ENCODE peak calls at places on chromosomes 3 and 15, in four cellular contexts. D is AG04450, G is neural progenitor cell, V is heart right ventricle. A is an unnamed sample.

GRCh38 chr15:84982301-84982920 is 755 bp downstream of the PDE8A start:
- DNase-seq in G (peak), D (no peak), V (peak), A (peak)

GRCh38 chr15:40762919-40763800 is 708 bp upstream of the GCHFR start:
- DNase-seq in G (peak), D (no peak), V (peak), A (peak)

GRCh38 chr3:105676621-105677300 is 192.1 kb downstream of the CBLB start:
- DNase-seq in V (no peak), G (no peak), D (no peak), A (no peak)

GRCh38 chr3:114525278-114525677 is 231.4 kb downstream of the TIGIT start:
- DNase-seq in D (no peak), G (no peak), V (no peak), A (no peak)

GRCh38 chr3:136659253-136659652 is 92.9 kb downstream of the STAG1 start:
- DNase-seq in V (no peak), G (peak), D (peak), A (no peak)

GRCh38 chr15:95875141-95875643 is 455.3 kb upstream of the NR2F2 start:
- DNase-seq in D (no peak), G (no peak), V (no peak), A (no peak)

GRCh38 chr3:172627057-172627809 is 83.6 kb downstream of the NCEH1 start:
- DNase-seq in D (no peak), G (no peak), V (no peak), A (no peak)

GRCh38 chr3:98980915-98981596 is 79.6 kb upstream of the DCBLD2 start:
- DNase-seq in V (no peak), G (no peak), D (no peak), A (no peak)

GRCh38 chr3:105022813-105023212 is 343.9 kb upstream of the ALCAM start:
- DNase-seq in D (no peak), G (peak), V (no peak), A (no peak)

GRCh38 chr15:49045691-49046112 is 544 bp downstream of the SECISBP2L start:
- DNase-seq in G (peak), D (no peak), V (no peak), A (no peak)

GRCh38 chr15:76153241-76154197 is 93.7 kb downstream of the TMEM266 start:
- DNase-seq in G (no peak), V (no peak), D (no peak), A (no peak)

GRCh38 chr3:32958509-32958908 is 7.1 kb downstream of the CCR4 start:
- DNase-seq in G (no peak), V (no peak), D (no peak), A (no peak)

GRCh38 chr3:37811625-37812356 is 49.9 kb upstream of the CTDSPL start:
- DNase-seq in V (no peak), G (no peak), D (peak), A (no peak)

GRCh38 chr15:96333194-96334016 is 2.9 kb downstream of the NR2F2 start:
- DNase-seq in D (no peak), V (no peak), G (peak), A (peak)

GRCh38 chr3:114709102-114709501 is 415.3 kb downstream of the TIGIT start:
- DNase-seq in V (no peak), D (peak), G (no peak), A (no peak)

DNA sequence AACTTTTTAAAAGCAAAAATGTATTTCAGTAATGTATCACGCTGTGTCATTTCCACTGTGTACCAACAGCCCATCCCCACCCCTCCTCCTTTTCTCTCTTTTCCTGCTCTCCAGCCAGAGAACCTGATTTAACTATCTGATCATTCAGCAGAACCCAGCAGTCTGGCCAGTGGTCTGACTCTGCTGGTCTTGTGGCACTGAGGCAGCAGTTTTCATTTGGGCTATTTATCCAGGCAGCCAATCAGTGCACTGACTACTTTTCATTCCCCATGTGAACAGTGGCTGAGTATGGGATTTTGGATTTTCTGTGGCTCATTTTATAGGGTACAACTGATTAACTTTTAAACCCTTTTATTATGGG is 56.3 kb downstream of the GPR171 start:
- DNase-seq in G (no peak), D (no peak), V (no peak), A (no peak)
- H3K27ac ChIP-seq in G (no peak), D (no peak), V (no peak), A (no peak)

GRCh38 chr3:123412811-123413588 is 35.9 kb downstream of the ADCY5 start:
- DNase-seq in G (no peak), D (no peak), V (peak), A (no peak)

GRCh38 chr3:123412076-123412475 is 36.8 kb downstream of the ADCY5 start:
- DNase-seq in G (no peak), V (no peak), D (no peak), A (no peak)

GRCh38 chr3:123416647-123417046 is 32.2 kb downstream of the ADCY5 start:
- DNase-seq in G (no peak), V (no peak), D (no peak), A (no peak)

GRCh38 chr3:123416173-123416572 is 32.7 kb downstream of the ADCY5 start:
- DNase-seq in V (no peak), G (no peak), D (no peak), A (no peak)

GRCh38 chr3:123414958-123415792 is 33.7 kb downstream of the ADCY5 start:
- DNase-seq in V (peak), D (no peak), G (peak), A (no peak)
- H3K27ac ChIP-seq in V (peak), D (no peak), G (no peak), A (peak)

DNA sequence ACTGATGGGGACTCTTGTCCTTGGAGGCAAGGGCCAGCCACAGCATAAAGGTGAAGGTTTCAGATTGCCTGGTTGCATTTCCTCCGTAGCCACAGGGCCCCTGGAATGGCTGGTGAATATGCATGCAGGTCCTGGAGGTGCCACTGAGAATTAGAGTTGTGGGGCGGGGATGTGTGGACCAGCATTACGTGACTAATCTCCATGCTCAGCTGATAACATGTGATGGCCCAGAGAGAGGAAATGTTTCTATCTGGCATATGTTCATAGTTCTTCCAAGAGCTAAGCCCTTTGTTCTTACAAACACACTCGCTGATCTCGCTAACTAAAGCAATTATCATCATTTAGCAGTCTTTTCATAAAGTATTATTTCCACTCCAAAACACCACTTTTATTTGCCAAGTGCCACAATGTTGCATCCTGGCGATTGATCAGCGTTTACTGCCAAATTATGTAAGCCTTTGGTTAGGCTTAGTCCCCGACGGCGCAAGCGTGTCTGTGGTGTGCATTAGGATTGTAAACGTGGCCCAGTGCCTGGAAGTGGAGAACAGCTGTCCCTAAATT is 55.9 kb downstream of the CGNL1 start:
- DNase-seq in V (no peak), D (no peak), G (no peak), A (no peak)
- H3K27ac ChIP-seq in V (no peak), D (no peak), G (no peak), A (peak)

DNA sequence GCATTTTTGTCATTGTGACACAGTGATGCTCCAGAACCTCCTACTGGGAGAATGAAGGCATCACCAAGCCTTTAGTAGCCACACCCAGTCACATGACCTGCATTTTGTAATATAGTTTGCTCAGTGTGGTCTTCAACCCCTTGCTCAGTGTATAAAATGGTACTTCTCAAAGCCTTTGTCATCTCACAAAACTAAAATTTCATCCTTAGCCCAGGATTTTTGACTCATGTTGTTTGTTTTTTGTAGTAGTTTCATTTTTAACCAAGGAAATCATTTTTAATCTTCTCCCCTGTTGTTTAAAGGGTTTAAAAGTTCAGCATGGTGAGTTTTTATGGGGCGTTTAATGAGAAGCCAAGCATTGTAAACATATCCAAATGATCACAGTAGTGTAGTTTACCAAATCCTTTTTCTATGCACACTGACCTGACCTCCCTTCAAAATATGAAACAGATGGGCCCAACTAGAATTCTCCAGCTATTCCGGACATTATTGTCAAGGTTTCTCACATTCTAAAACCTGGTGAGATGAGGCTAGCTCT is 123.5 kb upstream of the IL12A start:
- DNase-seq in G (no peak), D (no peak), V (no peak), A (no peak)
- H3K27ac ChIP-seq in G (no peak), D (peak), V (peak), A (no peak)

GRCh38 chr3:71681224-71681668 is 44.0 kb downstream of the EIF4E3 start:
- DNase-seq in V (peak), G (peak), D (peak), A (peak)
- H3K27ac ChIP-seq in V (peak), G (no peak), D (no peak), A (peak)

DNA sequence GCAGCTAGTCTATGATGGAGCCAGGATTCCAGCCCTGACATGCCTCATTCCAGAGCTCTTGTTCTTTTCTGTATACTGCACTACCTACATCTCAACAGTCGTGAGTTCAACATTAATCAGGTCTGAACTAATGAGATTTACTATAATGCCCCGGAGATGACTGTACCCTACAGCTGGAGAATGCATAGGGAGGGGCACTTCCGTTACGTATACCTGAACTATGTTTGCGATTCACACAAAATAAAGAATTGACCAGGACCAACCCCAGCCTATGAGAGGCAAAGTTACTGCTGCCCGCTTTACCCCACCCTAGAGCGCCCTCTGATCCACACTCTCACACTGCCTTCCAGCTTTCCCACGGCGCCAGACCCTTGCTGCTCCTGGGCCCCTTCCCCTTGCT is 97.0 kb downstream of the IGF2BP2 start:
- DNase-seq in D (no peak), G (no peak), V (no peak), A (no peak)
- H3K27ac ChIP-seq in D (peak), G (no peak), V (no peak), A (no peak)

DNA sequence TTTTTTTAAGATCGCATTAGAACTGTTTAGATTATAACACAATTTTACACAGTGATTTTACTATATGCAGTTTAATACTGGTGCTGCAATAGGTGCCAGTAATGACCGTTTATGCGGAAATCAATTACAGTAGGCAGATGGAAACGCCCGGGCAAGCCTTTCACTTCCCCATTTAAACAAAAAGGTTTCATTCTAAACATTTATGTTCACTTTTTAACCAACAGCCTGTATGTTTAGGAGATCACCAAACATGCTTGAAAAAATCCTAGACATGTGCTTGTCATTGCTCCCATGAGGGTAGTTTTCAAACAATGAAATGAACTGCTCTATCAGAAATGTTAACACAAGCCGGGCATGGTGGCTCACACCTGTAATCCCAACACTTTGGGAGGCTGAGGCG is 2.7 kb downstream of the BNIP2 start:
- DNase-seq in V (no peak), G (no peak), D (no peak), A (peak)
- H3K27ac ChIP-seq in V (peak), G (no peak), D (no peak), A (peak)

GRCh38 chr3:16188071-16188470 is 13.6 kb downstream of the GALNT15 start:
- DNase-seq in D (no peak), V (no peak), G (no peak), A (no peak)

GRCh38 chr3:16186081-16186480 is 11.6 kb downstream of the GALNT15 start:
- DNase-seq in G (no peak), V (no peak), D (no peak), A (no peak)

GRCh38 chr3:16186565-16186964 is 12.1 kb downstream of the GALNT15 start:
- DNase-seq in G (no peak), D (no peak), V (no peak), A (no peak)

GRCh38 chr3:16189201-16189600 is 14.7 kb downstream of the GALNT15 start:
- DNase-seq in V (no peak), G (no peak), D (no peak), A (no peak)

GRCh38 chr3:16187213-16187790 is 12.8 kb downstream of the GALNT15 start:
- DNase-seq in V (no peak), G (no peak), D (no peak), A (no peak)
- H3K27ac ChIP-seq in V (no peak), G (no peak), D (peak), A (no peak)

DNA sequence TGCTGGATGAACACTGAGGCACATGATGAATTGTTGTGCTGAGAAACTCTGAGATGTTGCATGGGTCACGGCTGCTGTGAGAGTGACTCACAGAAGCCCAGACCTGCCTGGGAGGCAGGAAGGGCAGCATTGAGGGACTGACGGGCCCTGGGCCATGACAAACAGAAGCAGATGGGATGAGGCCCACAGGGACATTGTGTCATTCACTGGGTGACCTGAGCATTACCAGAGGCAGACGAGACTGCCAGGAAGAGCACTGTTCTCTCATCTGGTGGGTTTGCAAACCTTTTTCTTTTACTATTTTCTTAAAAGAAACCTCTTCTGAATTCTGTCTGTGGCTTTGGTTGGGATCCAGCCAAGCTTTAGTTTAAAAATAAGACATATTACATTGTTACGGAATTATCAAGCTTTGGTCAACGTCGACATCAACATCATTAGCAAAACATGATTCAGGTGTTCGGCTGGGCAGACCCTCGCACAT is 67.8 kb downstream of the BDH1 start:
- DNase-seq in D (no peak), V (peak), G (no peak), A (no peak)
- H3K27ac ChIP-seq in D (peak), V (peak), G (no peak), A (no peak)

A was measured in lower lobe of right lung.